ENCODE peak calls at places on chromosomes 4 and X, in four cellular contexts. W is neural progenitor cell, O is A673, L is stomach. E is an unnamed sample.

GRCh38 chr4:153438916-153439756 is 27.0 kb upstream of the TMEM131L start:
- DNase-seq in W (no peak), O (no peak), L (no peak), E (no peak)

GRCh38 chr4:905485-906214 is 26.5 kb downstream of the GAK start:
- DNase-seq in W (no peak), O (no peak), L (no peak), E (no peak)

GRCh38 chr4:168585168-168586091 is 88.6 kb downstream of the PALLD start:
- DNase-seq in W (peak; percentile 91), O (peak; percentile 91), L (peak; percentile 77), E (no peak)

GRCh38 chr4:6342530-6343293 is 73.1 kb downstream of the WFS1 start:
- DNase-seq in W (peak; percentile 59), O (peak; percentile 33), L (no peak), E (no peak)

GRCh38 chr4:15420642-15421041 is 7.2 kb upstream of the C1QTNF7 start:
- DNase-seq in W (no peak), O (no peak), L (no peak), E (no peak)

GRCh38 chrX:40094041-40094899 is 3.5 kb downstream of the BCOR start:
- DNase-seq in W (peak; percentile 89), O (peak; percentile 83), L (no peak), E (no peak)

GRCh38 chr4:140046573-140046972 is 107.4 kb downstream of the MAML3 start:
- DNase-seq in W (peak; percentile 60), O (no peak), L (no peak), E (no peak)

GRCh38 chrX:74300869-74301268 is 3.1 kb upstream of the ZCCHC13 start:
- DNase-seq in W (no peak), O (no peak), L (no peak), E (no peak)

GRCh38 chrX:67564475-67564874 is 20.7 kb downstream of the AR start:
- DNase-seq in W (no peak), O (no peak), L (no peak), E (no peak)

GRCh38 chr4:89492476-89493110 is 185.0 kb upstream of the GPRIN3 start:
- DNase-seq in W (no peak), O (peak; percentile 2), L (no peak), E (no peak)

GRCh38 chrX:151030845-151031244 is 47.7 kb downstream of the HMGB3 start:
- DNase-seq in W (no peak), O (no peak), L (no peak), E (no peak)

GRCh38 chr4:8274772-8275241 is 5.3 kb downstream of the HTRA3 start:
- DNase-seq in W (peak; percentile 95), O (peak; percentile 97), L (peak; percentile 53), E (peak; percentile 6)
- TF ChIP-seq CTCF in W (peak; percentile 32), O (peak; percentile 58), L (no peak), E (no peak)

DNA sequence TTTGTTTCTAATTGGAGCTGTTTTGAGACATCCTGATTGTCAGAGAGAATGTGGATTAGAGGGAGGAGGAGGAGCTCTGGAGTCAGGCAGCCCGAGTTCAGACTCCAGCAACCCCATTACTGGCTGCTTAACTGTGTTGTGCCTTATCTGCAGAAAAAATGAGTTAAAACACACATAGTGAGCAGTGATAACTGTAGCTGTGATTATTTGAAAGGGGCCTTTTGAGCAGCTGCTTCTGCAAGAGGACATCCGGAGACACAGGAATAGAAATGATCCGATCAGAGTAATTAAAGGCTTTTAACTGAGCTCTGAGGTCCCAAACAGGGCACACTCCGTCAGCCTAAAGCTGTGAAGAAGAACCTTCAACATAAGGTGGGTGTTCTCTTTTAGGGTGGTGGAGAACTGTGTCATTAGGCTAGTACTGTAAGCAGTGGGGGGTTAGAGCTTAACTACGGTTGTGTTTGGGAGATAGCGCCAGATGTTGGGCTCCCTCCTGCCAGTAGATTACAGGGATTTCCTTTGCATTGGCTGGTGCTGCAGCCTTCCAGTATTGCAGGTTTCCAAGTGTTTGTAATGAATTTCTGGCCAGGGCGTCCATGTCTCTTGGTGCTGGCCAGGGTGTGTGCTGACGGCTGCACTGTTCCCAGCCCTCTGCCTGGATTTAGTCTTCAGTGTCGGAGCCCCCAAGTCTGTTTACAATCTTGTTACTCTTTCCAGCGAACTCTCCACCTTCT is 24.3 kb downstream of the ADD1 start:
- DNase-seq in W (peak; percentile 64), O (peak; percentile 80), L (no peak), E (no peak)
- H3K4me3 ChIP-seq in W (peak overlapping the region; percentile 42), O (peak overlapping the region; percentile 28), L (peak overlapping the region; percentile 27), E (no peak overlapping the region)

GRCh38 chr4:45438047-45438446 is 685.8 kb downstream of the GABRG1 start:
- DNase-seq in W (no peak), O (peak; percentile 4), L (no peak), E (no peak)

GRCh38 chr4:45437381-45437780 is 686.5 kb downstream of the GABRG1 start:
- DNase-seq in W (no peak), O (no peak), L (no peak), E (no peak)

GRCh38 chr4:45442466-45442865 is 681.4 kb downstream of the GABRG1 start:
- DNase-seq in W (peak; percentile 47), O (peak; percentile 42), L (no peak), E (peak; percentile 7)
- TF ChIP-seq CTCF in W (peak; percentile 67), O (peak; percentile 63), L (peak; percentile 48), E (peak; percentile 77)

GRCh38 chrX:119501511-119502148 is 33.4 kb downstream of the SLC25A5 start:
- DNase-seq in W (no peak), O (no peak), L (no peak), E (no peak)
- H3K4me3 ChIP-seq in W (no peak overlapping the region), O (no peak overlapping the region), L (no peak overlapping the region), E (no peak overlapping the region)

DNA sequence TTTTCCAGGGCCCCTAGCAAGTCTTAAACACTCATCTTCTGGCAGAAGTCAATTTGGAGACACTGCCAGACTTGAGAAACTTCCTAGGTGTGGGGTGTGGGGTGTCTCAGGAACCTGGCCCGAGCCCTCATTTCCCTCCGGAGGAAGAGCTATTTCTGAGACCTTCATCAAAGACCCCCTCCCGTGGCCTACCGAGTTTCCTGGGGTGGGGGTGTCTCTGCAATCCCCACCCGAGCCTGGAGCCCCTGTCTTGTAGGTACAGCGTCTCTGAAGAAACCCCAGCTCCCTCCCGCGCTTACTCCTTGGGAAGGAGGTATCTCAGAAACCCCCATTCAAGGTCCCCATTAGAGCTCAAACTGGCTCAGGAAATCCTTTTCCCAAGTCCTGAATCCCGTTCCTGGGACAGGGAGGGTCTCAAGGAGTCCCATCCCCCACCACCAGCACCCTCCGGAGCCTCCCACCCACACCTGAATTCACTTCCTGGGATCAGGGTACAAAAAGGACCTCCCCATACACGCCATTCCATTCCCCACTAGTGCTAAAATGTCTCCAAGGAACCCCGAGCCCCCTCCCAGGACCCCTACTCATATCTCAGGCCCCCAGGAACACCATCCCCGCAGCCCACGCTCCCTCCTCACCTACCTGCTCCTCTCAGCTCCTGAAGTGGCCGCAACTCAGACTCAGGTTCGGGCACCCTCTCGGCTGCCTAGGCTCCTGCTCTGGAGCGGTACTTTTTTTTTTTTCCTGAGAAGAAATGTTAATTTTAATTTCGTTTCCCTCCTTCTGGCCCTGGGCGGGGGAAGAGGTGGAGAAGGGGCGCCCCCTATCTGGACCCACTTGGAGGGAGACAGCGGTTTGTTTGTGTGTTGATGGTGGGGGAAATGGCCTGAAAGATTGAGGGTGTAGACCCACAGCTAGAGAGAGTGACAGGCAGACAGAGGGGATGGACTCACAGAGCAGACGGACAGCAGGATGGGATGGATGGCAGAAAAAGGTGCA is 1.1 kb downstream of the SLC38A5 start:
- DNase-seq in W (peak; percentile 27), O (peak; percentile 53), L (no peak), E (no peak)
- TF ChIP-seq CTCF in W (peak; percentile 49), O (peak; percentile 66), L (no peak), E (no peak)

DNA sequence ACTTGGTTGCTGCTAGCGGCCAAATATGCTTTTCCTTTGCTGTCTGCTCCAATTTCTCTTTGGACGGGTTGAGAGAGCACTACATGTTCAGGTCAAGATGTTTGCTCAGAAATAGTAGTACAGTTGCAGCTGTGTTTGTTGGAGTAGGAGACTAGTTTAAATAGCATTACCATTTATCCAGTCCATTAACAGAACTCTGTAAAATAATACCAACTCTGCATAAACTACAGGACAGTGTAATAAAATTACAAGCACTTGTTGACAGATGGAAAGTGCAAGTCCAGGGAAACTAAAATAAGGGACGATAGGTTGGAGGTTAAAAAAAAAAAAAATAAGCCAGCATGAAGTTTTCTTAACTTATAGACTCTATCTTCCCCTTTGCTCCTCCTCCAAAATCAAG is 20.2 kb downstream of the SLIT2 start:
- DNase-seq in W (no peak), O (no peak), L (no peak), E (no peak)
- H3K4me3 ChIP-seq in W (no peak overlapping the region), O (no peak overlapping the region), L (no peak overlapping the region), E (no peak overlapping the region)

GRCh38 chr4:12674184-12674583 is 810.0 kb downstream of the RAB28 start:
- DNase-seq in W (no peak), O (no peak), L (no peak), E (no peak)

GRCh38 chr4:12679217-12679616 is 804.9 kb downstream of the RAB28 start:
- DNase-seq in W (no peak), O (peak; percentile 36), L (no peak), E (no peak)
- TF ChIP-seq CTCF in W (peak; percentile 61), O (peak; percentile 54), L (no peak), E (peak; percentile 52)

DNA sequence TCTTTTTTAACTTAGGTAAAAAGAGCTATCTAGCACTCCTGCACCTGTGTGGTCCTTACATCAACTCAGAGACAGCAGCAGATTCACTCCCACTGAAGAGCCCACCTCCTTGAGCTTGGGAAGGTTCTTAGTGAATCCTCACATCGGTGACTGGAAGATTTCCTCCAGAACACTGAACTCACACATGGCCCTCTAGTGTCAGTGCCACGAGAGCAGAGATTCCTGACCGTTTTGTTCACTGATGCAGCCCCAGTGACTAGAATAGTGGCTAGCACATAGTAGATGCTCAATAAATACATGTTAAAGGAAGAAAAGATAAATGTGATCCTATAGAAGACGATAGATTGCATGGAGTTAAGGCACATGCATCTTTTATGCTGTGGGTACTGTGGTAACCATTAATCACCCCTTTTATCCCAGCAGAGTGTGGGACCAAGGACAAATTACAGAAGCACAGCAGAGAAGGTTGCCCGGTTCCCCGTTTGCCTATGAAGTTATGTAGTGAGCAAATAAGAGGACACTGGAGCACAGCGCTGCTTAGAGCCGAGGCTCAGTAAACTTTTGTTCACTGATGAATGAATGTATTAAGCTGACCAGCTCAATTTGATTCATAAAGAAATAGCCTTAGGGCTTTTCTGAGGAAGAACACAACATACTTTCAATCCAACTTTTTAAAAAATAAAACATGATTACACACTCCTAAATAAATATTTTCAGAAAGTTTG is 8.7 kb downstream of the GASK1B start:
- DNase-seq in W (no peak), O (no peak), L (no peak), E (no peak)
- H3K4me3 ChIP-seq in W (no peak overlapping the region), O (no peak overlapping the region), L (peak overlapping the region; percentile 12), E (no peak overlapping the region)

GRCh38 chrX:98194036-98194435 is 1310.3 kb downstream of the RPA4 start:
- DNase-seq in W (no peak), O (no peak), L (no peak), E (no peak)
- TF ChIP-seq CTCF in W (no peak), O (no peak), L (no peak), E (no peak)

GRCh38 chrX:103747199-103747598 is 29.4 kb upstream of the PLP1 start:
- DNase-seq in W (peak; percentile 76), O (no peak), L (no peak), E (no peak)
- H3K4me3 ChIP-seq in W (no peak overlapping the region), O (no peak overlapping the region), L (no peak overlapping the region), E (no peak overlapping the region)